ENCODE peak calls at places on chromosomes 6 and 20, in eight cellular contexts. Z is hypothalamus; A is stimulated activated CD4-positive, alpha-beta T cell treated with anti-CD3 and anti-CD28 coated beads, TNF-alpha, amount 100 ng/mL, for 24 hours; S is HTR-8/SVneo; B is T-helper 2 cell; G is NCI-H2227 treated with DMSO at 0.1 percent for 48 hours; X is heart right ventricle; C is endothelial cell. M is an unnamed sample.

GRCh38 chr6:32785781-32786533 is 22.6 kb upstream of the HLA-DQB2 start:
- DNase-seq in B (no peak), A (no peak), Z (no peak), X (peak; percentile 57), S (peak; percentile 60), G (peak; percentile 53), C (peak; percentile 42), M (peak; percentile 49)

GRCh38 chr6:139539852-139540251 is 165.4 kb upstream of the CITED2 start:
- DNase-seq in C (no peak), X (peak; percentile 28), G (no peak), B (no peak), A (no peak), S (peak; percentile 82), Z (no peak), M (peak; percentile 40)

GRCh38 chr6:5752282-5752681 is 254.4 kb downstream of the NRN1 start:
- DNase-seq in G (no peak), S (no peak), B (no peak), Z (no peak), X (no peak), A (no peak), C (no peak), M (no peak)

GRCh38 chr6:166494757-166495486 is 91.6 kb downstream of the RAMACL start:
- DNase-seq in B (peak; percentile 41), G (no peak), S (no peak), Z (peak; percentile 20), X (no peak), C (no peak), A (peak; percentile 6), M (no peak)

GRCh38 chr20:13648291-13648690 is 9.6 kb upstream of the TASP1 start:
- DNase-seq in Z (no peak), S (no peak), B (no peak), A (no peak), C (no peak), G (no peak), X (peak; percentile 13), M (no peak)

GRCh38 chr6:35021014-35021413 is 120.1 kb downstream of the TCP11 start:
- DNase-seq in B (no peak), G (no peak), A (no peak), S (no peak), C (no peak), Z (no peak), X (peak; percentile 59), M (no peak)

GRCh38 chr20:57620274-57620990 is at the start of gene ZBP1:
- DNase-seq in C (no peak), S (no peak), G (no peak), X (no peak), A (peak; percentile 17), Z (no peak), B (no peak), M (no peak)

GRCh38 chr20:9066196-9066595 is 2.7 kb upstream of the PLCB4 start:
- DNase-seq in Z (no peak), A (no peak), C (no peak), S (no peak), X (no peak), B (no peak), G (no peak), M (no peak)

GRCh38 chr6:87808005-87808757 is 106.1 kb upstream of the AKIRIN2 start:
- DNase-seq in X (no peak), G (peak; percentile 54), B (no peak), A (no peak), C (no peak), S (no peak), Z (no peak), M (no peak)

GRCh38 chr6:15369838-15370237 is 124.0 kb downstream of the JARID2 start:
- DNase-seq in G (no peak), Z (no peak), C (no peak), S (no peak), X (no peak), B (no peak), A (no peak), M (no peak)

GRCh38 chr6:136772685-136773472 is 19.4 kb downstream of the MAP3K5 start:
- DNase-seq in A (no peak), C (no peak), X (peak; percentile 38), Z (no peak), G (no peak), B (no peak), S (no peak), M (peak; percentile 45)